ENCODE peak calls at places on chromosome 16, in four cellular contexts. One of them, this sample, is unnamed.

GRCh38 chr16:12786077-12786476 is 17.6 kb downstream of the CPPED1 start:
- DNase-seq in pancreas: no peak
- DNase-seq in transverse colon: no peak
- DNase-seq in sigmoid colon: no peak
- DNase-seq in this sample: no peak

GRCh38 chr16:66489385-66489784 is 60.5 kb downstream of the TK2 start:
- DNase-seq in transverse colon: no peak
- DNase-seq in sigmoid colon: peak
- DNase-seq in pancreas: no peak
- DNase-seq in this sample: no peak

GRCh38 chr16:68287276-68288251 is 23.2 kb downstream of the SLC7A6OS start:
- DNase-seq in sigmoid colon: peak
- DNase-seq in transverse colon: no peak
- DNase-seq in pancreas: no peak
- DNase-seq in this sample: no peak

GRCh38 chr16:21283521-21284289 is 5.6 kb upstream of the CRYM start:
- DNase-seq in transverse colon: peak
- DNase-seq in sigmoid colon: peak
- DNase-seq in pancreas: no peak
- DNase-seq in this sample: no peak

GRCh38 chr16:87563714-87564523 is 38.4 kb upstream of the JPH3 start:
- DNase-seq in sigmoid colon: no peak
- DNase-seq in pancreas: no peak
- DNase-seq in transverse colon: no peak
- DNase-seq in this sample: no peak

GRCh38 chr16:66949472-66949871 is 11.6 kb upstream of the CES3 start:
- DNase-seq in sigmoid colon: no peak
- DNase-seq in transverse colon: no peak
- DNase-seq in pancreas: no peak
- DNase-seq in this sample: no peak

GRCh38 chr16:16971042-16971441 is 499.7 kb downstream of the XYLT1 start:
- DNase-seq in pancreas: no peak
- DNase-seq in sigmoid colon: no peak
- DNase-seq in transverse colon: no peak
- DNase-seq in this sample: no peak

GRCh38 chr16:3577302-3577752 is at the start of gene NLRC3:
- DNase-seq in transverse colon: peak
- DNase-seq in pancreas: no peak
- DNase-seq in sigmoid colon: no peak
- DNase-seq in this sample: peak

GRCh38 chr16:24118126-24118821 is 137.9 kb upstream of the CACNG3 start:
- DNase-seq in transverse colon: no peak
- DNase-seq in sigmoid colon: no peak
- DNase-seq in pancreas: no peak
- DNase-seq in this sample: no peak

GRCh38 chr16:15464401-15465186 is 30.2 kb downstream of the BMERB1 start:
- DNase-seq in pancreas: no peak
- DNase-seq in transverse colon: no peak
- DNase-seq in sigmoid colon: no peak
- DNase-seq in this sample: no peak

DNA sequence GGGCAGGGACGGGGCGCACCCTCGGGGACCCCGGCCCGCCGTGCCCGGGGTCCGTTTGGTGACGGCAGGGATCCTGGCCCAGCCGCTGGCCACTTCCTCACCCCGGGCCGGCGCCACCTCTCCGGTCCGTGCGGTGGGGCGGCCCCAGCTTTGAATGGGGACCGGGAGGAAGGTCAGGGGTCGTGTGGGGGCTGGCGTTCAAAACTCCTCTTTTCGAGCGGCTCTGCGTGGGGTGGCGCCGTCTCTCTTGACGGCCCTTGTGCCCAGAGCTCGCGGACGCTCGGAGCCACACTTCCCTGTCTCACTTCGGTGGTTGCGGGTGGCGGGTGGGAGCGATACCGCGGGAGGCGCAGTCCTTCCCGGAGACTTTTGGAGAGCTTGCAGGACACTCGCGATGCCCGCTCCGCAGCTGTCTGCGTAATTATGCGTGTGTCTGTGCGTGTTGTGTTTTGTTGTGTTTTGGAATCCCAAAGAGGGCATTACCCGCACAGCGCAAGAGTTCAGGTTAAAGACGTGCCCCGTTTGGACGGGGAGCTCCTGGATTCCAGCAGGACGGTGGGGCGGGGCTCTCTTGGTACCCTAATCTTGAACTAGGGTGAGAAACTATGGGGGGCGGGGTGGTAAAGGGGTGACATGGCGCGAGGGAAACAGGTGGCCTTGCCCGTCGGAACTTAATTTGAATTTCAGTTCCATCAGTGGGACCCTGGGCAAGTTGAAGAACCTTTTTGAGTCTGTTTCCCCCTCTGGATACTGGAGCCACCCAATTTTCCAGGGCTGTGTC is 639 bp downstream of the PLCG2 start:
- DNase-seq in pancreas: no peak
- DNase-seq in sigmoid colon: no peak
- DNase-seq in transverse colon: peak
- DNase-seq in this sample: peak
- TF ChIP-seq CTCF in pancreas: no peak
- TF ChIP-seq CTCF in sigmoid colon: no peak
- TF ChIP-seq CTCF in transverse colon: no peak
- TF ChIP-seq CTCF in this sample: no peak

GRCh38 chr16:84751947-84752346 is 52.1 kb downstream of the USP10 start:
- DNase-seq in transverse colon: no peak
- DNase-seq in pancreas: no peak
- DNase-seq in sigmoid colon: no peak
- DNase-seq in this sample: peak
- H3K4me3 ChIP-seq in transverse colon: no peak
- H3K4me3 ChIP-seq in pancreas: no peak
- H3K4me3 ChIP-seq in sigmoid colon: no peak
- H3K4me3 ChIP-seq in this sample: no peak

GRCh38 chr16:49353650-49354049 is 20.0 kb upstream of the C16orf78 start:
- DNase-seq in pancreas: no peak
- DNase-seq in transverse colon: no peak
- DNase-seq in sigmoid colon: no peak
- DNase-seq in this sample: no peak

GRCh38 chr16:49351119-49351518 is 22.5 kb upstream of the C16orf78 start:
- DNase-seq in sigmoid colon: no peak
- DNase-seq in pancreas: no peak
- DNase-seq in transverse colon: no peak
- DNase-seq in this sample: no peak

GRCh38 chr16:49354101-49354500 is 19.5 kb upstream of the C16orf78 start:
- DNase-seq in pancreas: no peak
- DNase-seq in transverse colon: no peak
- DNase-seq in sigmoid colon: no peak
- DNase-seq in this sample: no peak

GRCh38 chr16:49354991-49355390 is 18.6 kb upstream of the C16orf78 start:
- DNase-seq in transverse colon: no peak
- DNase-seq in sigmoid colon: no peak
- DNase-seq in pancreas: no peak
- DNase-seq in this sample: no peak

GRCh38 chr16:49352923-49353322 is 20.7 kb upstream of the C16orf78 start:
- DNase-seq in sigmoid colon: no peak
- DNase-seq in pancreas: no peak
- DNase-seq in transverse colon: no peak
- DNase-seq in this sample: peak
- TF ChIP-seq CTCF in sigmoid colon: no peak
- TF ChIP-seq CTCF in pancreas: no peak
- TF ChIP-seq CTCF in transverse colon: no peak
- TF ChIP-seq CTCF in this sample: peak

GRCh38 chr16:30031477-30031918 is 427 bp upstream of the TLCD3B start:
- DNase-seq in sigmoid colon: no peak
- DNase-seq in pancreas: no peak
- DNase-seq in transverse colon: no peak
- DNase-seq in this sample: no peak

GRCh38 chr16:30030011-30030685 is 923 bp downstream of the TLCD3B start:
- DNase-seq in transverse colon: no peak
- DNase-seq in pancreas: no peak
- DNase-seq in sigmoid colon: no peak
- DNase-seq in this sample: no peak

GRCh38 chr16:30030841-30031413 is at the start of gene TLCD3B:
- DNase-seq in sigmoid colon: no peak
- DNase-seq in transverse colon: no peak
- DNase-seq in pancreas: no peak
- DNase-seq in this sample: no peak

GRCh38 chr16:30033270-30033669 is 2.2 kb upstream of the TLCD3B start:
- DNase-seq in sigmoid colon: no peak
- DNase-seq in transverse colon: no peak
- DNase-seq in pancreas: no peak
- DNase-seq in this sample: peak

GRCh38 chr16:30032083-30032819 is 1.2 kb upstream of the TLCD3B start:
- DNase-seq in pancreas: no peak
- DNase-seq in transverse colon: peak
- DNase-seq in sigmoid colon: no peak
- DNase-seq in this sample: peak
- H3K4me3 ChIP-seq in pancreas: no peak
- H3K4me3 ChIP-seq in transverse colon: no peak
- H3K4me3 ChIP-seq in sigmoid colon: no peak
- H3K4me3 ChIP-seq in this sample: no peak

GRCh38 chr16:85526132-85526731 is 86.9 kb upstream of the GSE1 start:
- DNase-seq in transverse colon: no peak
- DNase-seq in pancreas: no peak
- DNase-seq in sigmoid colon: no peak
- DNase-seq in this sample: no peak

GRCh38 chr16:85524630-85525463 is 88.3 kb upstream of the GSE1 start:
- DNase-seq in pancreas: no peak
- DNase-seq in transverse colon: no peak
- DNase-seq in sigmoid colon: peak
- DNase-seq in this sample: no peak

GRCh38 chr16:85527042-85527766 is 85.9 kb upstream of the GSE1 start:
- DNase-seq in sigmoid colon: no peak
- DNase-seq in pancreas: no peak
- DNase-seq in transverse colon: no peak
- DNase-seq in this sample: no peak

GRCh38 chr16:85524365-85524629 is 88.8 kb upstream of the GSE1 start:
- DNase-seq in pancreas: no peak
- DNase-seq in sigmoid colon: no peak
- DNase-seq in transverse colon: no peak
- DNase-seq in this sample: no peak

DNA sequence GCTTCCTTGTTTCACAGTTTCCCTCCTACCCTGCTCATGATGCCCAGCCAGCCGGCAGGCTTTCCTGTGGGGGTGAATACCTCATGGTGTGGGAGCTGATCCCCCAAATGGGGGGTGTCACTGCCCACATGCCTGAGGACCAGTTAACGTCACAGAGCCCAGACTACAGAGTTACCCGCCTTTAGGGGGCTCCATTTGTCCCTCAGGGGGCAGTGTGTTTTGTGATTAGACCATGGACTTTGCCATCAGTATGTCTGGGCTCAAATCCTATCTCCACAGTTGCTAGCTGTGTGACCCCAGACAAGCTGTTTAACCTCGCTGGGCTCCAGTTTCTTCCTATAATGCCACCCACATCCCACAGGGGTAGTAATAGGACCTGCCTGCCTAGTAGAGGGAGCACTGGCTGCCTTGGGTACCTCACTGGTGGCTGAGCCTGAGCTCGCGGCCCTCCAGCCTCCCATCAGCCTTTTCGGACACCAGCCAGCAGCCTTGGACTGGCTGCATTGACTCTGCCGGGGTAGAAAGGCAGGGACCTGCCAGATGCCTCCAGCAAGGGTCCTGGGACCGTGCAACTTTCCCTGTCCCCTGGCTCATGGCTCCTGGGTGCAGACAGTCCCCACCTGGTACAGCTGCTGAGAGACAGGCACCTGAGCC is 87.5 kb upstream of the GSE1 start:
- DNase-seq in transverse colon: no peak
- DNase-seq in pancreas: no peak
- DNase-seq in sigmoid colon: no peak
- DNase-seq in this sample: no peak
- TF ChIP-seq CTCF in transverse colon: no peak
- TF ChIP-seq CTCF in pancreas: no peak
- TF ChIP-seq CTCF in sigmoid colon: no peak
- TF ChIP-seq CTCF in this sample: no peak

DNA sequence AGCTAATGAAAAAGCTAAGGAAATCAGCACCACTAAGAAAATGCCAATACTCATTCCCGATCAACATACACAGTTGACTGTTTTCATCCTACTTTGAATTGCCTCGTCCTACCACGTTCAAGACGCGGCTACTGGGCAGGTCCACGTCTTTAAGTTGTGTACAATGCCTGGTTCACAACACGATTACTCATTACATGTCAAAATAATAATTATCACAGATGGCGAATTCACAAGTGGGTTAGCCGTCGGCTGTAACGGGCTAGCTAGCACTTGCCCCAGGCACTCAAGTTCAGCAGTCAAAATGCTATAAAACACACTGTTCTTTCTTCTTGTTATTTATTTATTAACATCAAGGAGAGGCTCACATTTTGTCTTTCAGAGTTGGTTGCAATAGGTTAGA is 124.2 kb downstream of the ZFHX3 start:
- DNase-seq in pancreas: no peak
- DNase-seq in sigmoid colon: peak
- DNase-seq in transverse colon: no peak
- DNase-seq in this sample: no peak
- H3K4me3 ChIP-seq in pancreas: no peak
- H3K4me3 ChIP-seq in sigmoid colon: no peak
- H3K4me3 ChIP-seq in transverse colon: no peak
- H3K4me3 ChIP-seq in this sample: no peak

GRCh38 chr16:90034504-90034903 is 15.2 kb upstream of the DBNDD1 start:
- DNase-seq in pancreas: no peak
- DNase-seq in transverse colon: no peak
- DNase-seq in sigmoid colon: no peak
- DNase-seq in this sample: no peak

GRCh38 chr16:90032664-90033346 is 13.5 kb upstream of the DBNDD1 start:
- DNase-seq in pancreas: no peak
- DNase-seq in transverse colon: no peak
- DNase-seq in sigmoid colon: no peak
- DNase-seq in this sample: no peak

GRCh38 chr16:90028985-90029384 is 9.7 kb upstream of the DBNDD1 start:
- DNase-seq in transverse colon: no peak
- DNase-seq in sigmoid colon: no peak
- DNase-seq in pancreas: no peak
- DNase-seq in this sample: no peak

GRCh38 chr16:90031186-90031930 is 12.1 kb upstream of the DBNDD1 start:
- DNase-seq in transverse colon: no peak
- DNase-seq in pancreas: no peak
- DNase-seq in sigmoid colon: no peak
- DNase-seq in this sample: no peak

DNA sequence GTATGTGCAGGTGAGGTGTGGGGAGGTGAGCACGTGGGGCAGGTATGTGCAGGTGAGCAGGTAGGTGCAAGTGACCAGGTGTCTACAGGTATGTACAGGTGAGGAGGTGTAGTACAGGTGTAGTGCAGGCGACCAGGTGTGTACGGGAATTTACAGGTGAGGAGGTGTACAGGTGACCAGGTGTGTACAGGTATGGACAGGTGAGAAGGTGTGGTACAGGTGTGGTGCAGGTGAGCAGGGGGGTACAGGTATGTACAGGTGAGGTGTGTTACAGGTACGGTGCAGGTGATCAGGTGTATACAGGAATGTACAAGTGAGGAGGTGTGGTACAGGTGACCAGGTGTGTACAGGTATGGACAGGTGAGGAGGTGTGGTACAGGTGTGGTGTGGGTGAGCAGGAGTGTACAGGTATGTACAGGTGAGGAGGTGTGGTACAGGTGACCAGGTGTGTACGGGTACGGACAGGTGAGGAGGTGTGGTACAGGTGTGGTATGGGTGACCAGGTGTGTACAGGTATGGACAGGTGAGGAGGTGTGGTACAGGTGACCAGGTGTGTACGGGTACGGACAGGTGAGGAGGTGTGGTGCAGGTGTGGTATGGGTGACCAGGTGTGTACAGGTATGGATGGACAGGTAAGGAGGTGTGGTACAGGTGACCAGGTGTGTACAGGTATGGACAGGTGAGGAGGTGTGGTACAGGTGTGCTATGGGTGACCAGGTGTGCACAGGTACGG is 12.8 kb upstream of the DBNDD1 start:
- DNase-seq in pancreas: no peak
- DNase-seq in transverse colon: no peak
- DNase-seq in sigmoid colon: no peak
- DNase-seq in this sample: no peak
- TF ChIP-seq CTCF in pancreas: no peak
- TF ChIP-seq CTCF in transverse colon: no peak
- TF ChIP-seq CTCF in sigmoid colon: peak
- TF ChIP-seq CTCF in this sample: no peak